ENCODE peak calls at places on chromosomes 6 and 20, in five cellular contexts. V is brain microvascular endothelial cell, S is upper lobe of right lung, M is left lung, R is PC-3. Y is an unnamed sample.

GRCh38 chr20:58349586-58349985 is 39.4 kb upstream of the VAPB start:
- DNase-seq in V (peak; percentile 73), S (no peak), M (no peak), R (peak; percentile 94), Y (no peak)

GRCh38 chr6:78700997-78701396 is 166.4 kb upstream of the IRAK1BP1 start:
- DNase-seq in V (peak; percentile 1), S (no peak), M (no peak), R (no peak), Y (no peak)

GRCh38 chr6:31180500-31180899 is 10.0 kb upstream of the POU5F1 start:
- DNase-seq in V (peak; percentile 28), S (peak; percentile 86), M (peak; percentile 74), R (no peak), Y (no peak)

GRCh38 chr6:6131492-6132109 is 124.9 kb upstream of the NRN1 start:
- DNase-seq in V (no peak), S (no peak), M (no peak), R (peak; percentile 70), Y (peak; percentile 9)

GRCh38 chr6:159100011-159100788 is 55.4 kb upstream of the TAGAP start:
- DNase-seq in V (no peak), S (no peak), M (no peak), R (no peak), Y (no peak)

GRCh38 chr20:25493137-25493536 is 85.7 kb downstream of the GINS1 start:
- DNase-seq in V (no peak), S (no peak), M (no peak), R (no peak), Y (no peak)

GRCh38 chr20:2626853-2627541 is 25.4 kb upstream of the NOP56 start:
- DNase-seq in V (peak; percentile 83), S (no peak), M (no peak), R (peak; percentile 83), Y (no peak)

GRCh38 chr20:58712116-58712822 is 19.7 kb downstream of the NPEPL1 start:
- DNase-seq in V (no peak), S (no peak), M (peak; percentile 23), R (no peak), Y (no peak)

GRCh38 chr20:49851234-49851755 is 38.7 kb downstream of the SLC9A8 start:
- DNase-seq in V (no peak), S (no peak), M (peak; percentile 46), R (no peak), Y (peak; percentile 29)

GRCh38 chr6:138336221-138336620 is 41.5 kb upstream of the SMIM28 start:
- DNase-seq in V (no peak), S (no peak), M (no peak), R (no peak), Y (no peak)

GRCh38 chr20:20872420-20872819 is 160.0 kb upstream of the RALGAPA2 start:
- DNase-seq in V (no peak), S (no peak), M (no peak), R (no peak), Y (peak; percentile 75)

GRCh38 chr6:130981409-130981808 is 81.6 kb downstream of the EPB41L2 start:
- DNase-seq in V (no peak), S (no peak), M (no peak), R (no peak), Y (no peak)

GRCh38 chr6:80618953-80619352 is 512.5 kb downstream of the BCKDHB start:
- DNase-seq in V (no peak), S (no peak), M (no peak), R (no peak), Y (peak; percentile 50)

GRCh38 chr20:53779822-53780221 is 186.2 kb upstream of the ZNF217 start:
- DNase-seq in V (no peak), S (no peak), M (no peak), R (no peak), Y (no peak)

GRCh38 chr6:136846046-136846445 is 23.7 kb downstream of the PEX7 start:
- DNase-seq in V (peak; percentile 60), S (no peak), M (no peak), R (peak; percentile 64), Y (peak; percentile 62)

GRCh38 chr6:169212436-169212835 is 41.2 kb downstream of the THBS2 start:
- DNase-seq in V (no peak), S (no peak), M (no peak), R (no peak), Y (peak; percentile 48)

GRCh38 chr6:106510090-106510970 is 119.0 kb downstream of the RTN4IP1 start:
- DNase-seq in V (no peak), S (peak; percentile 92), M (peak; percentile 87), R (peak; percentile 85), Y (peak; percentile 42)

GRCh38 chr20:19802492-19803158 is 44.6 kb downstream of the RIN2 start:
- DNase-seq in V (no peak), S (no peak), M (no peak), R (peak; percentile 87), Y (no peak)

GRCh38 chr20:14189794-14190402 is 147.5 kb downstream of the FLRT3 start:
- DNase-seq in V (peak; percentile 47), S (no peak), M (no peak), R (peak; percentile 74), Y (peak; percentile 37)

GRCh38 chr20:54843891-54844290 is 368.5 kb downstream of the DOK5 start:
- DNase-seq in V (no peak), S (no peak), M (no peak), R (no peak), Y (no peak)

GRCh38 chr6:3326179-3326971 is 67.6 kb downstream of the PSMG4 start:
- DNase-seq in V (no peak), S (no peak), M (no peak), R (no peak), Y (no peak)

GRCh38 chr6:56594699-56595098 is 48.0 kb downstream of the DST start:
- DNase-seq in V (no peak), S (no peak), M (no peak), R (no peak), Y (no peak)

GRCh38 chr20:60295214-60295613 is 337.0 kb downstream of the CDH26 start:
- DNase-seq in V (no peak), S (no peak), M (no peak), R (no peak), Y (no peak)

GRCh38 chr6:130326496-130326895 is 39.3 kb upstream of the TMEM200A start:
- DNase-seq in V (no peak), S (no peak), M (no peak), R (no peak), Y (no peak)

GRCh38 chr6:41406821-41407787 is 71.7 kb downstream of the NCR2 start:
- DNase-seq in V (no peak), S (peak; percentile 72), M (no peak), R (no peak), Y (no peak)

GRCh38 chr20:3927486-3928291 is 38.5 kb downstream of the PANK2 start:
- DNase-seq in V (no peak), S (peak; percentile 73), M (no peak), R (no peak), Y (peak; percentile 80)

GRCh38 chr20:58811334-58811733 is 39.4 kb downstream of the GNAS-AS1 start:
- DNase-seq in V (no peak), S (no peak), M (no peak), R (no peak), Y (no peak)

GRCh38 chr6:82017316-82017715 is 230.2 kb downstream of the IBTK start:
- DNase-seq in V (peak; percentile 78), S (no peak), M (no peak), R (peak; percentile 72), Y (peak; percentile 86)

GRCh38 chr6:69370763-69371162 is 426.0 kb downstream of the LMBRD1 start:
- DNase-seq in V (no peak), S (no peak), M (no peak), R (no peak), Y (no peak)

GRCh38 chr6:116451916-116452315 is 9.3 kb upstream of the CALHM6 start:
- DNase-seq in V (no peak), S (no peak), M (no peak), R (no peak), Y (no peak)

GRCh38 chr6:148414836-148415235 is 72.2 kb downstream of the SASH1 start:
- DNase-seq in V (peak; percentile 72), S (no peak), M (no peak), R (peak; percentile 63), Y (peak; percentile 84)

GRCh38 chr20:35709269-35709668 is 10.1 kb downstream of the ROMO1 start:
- DNase-seq in V (no peak), S (no peak), M (no peak), R (no peak), Y (no peak)
- H3K27ac ChIP-seq in V (no peak overlapping the region), S (no peak overlapping the region), M (no peak overlapping the region), R (no peak overlapping the region), Y (peak overlapping the region; percentile 35)

DNA sequence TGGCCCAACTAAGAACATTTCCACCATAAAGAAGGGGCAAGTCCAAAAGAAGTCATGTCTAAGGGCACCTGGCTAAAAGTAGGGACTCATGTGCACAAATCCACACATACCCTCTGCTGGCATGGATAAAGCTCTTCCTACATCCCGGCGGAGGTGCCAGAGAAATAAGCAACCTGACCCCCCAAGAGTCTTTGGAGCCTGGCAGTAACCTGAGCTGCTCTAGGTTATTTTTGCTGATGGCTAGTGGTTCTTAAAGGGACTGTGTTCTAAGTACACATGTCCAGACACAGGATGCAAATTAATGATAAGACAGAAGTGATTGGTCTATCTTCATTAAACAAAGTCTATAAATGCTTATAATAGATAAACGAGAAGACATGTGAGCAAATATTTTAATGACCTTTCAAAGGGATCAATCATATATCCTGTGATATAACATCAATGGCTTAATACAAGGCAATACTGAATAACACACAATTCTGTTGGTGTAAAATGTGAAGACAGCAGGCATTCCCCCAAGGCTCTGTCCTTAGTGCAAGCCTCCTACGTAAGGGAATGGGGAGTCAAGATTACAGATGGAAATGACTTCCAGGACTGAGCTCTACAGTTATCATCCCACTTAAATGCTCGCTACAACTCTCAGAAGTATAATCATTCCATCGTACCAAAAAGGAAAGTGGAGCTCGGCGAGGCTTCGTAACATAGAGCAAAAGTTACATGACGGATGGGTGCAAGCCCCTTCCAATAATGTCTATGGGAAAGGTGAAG is 52.5 kb downstream of the HIVEP2 start:
- DNase-seq in V (no peak), S (no peak), M (no peak), R (no peak), Y (no peak)
- H3K27ac ChIP-seq in V (no peak overlapping the region), S (no peak overlapping the region), M (no peak overlapping the region), R (peak overlapping the region; percentile 40), Y (peak overlapping the region; percentile 74)

GRCh38 chr6:1798303-1798964 is 188.7 kb downstream of the FOXC1 start:
- DNase-seq in V (no peak), S (no peak), M (no peak), R (no peak), Y (peak; percentile 40)
- H3K27ac ChIP-seq in V (no peak overlapping the region), S (no peak overlapping the region), M (no peak overlapping the region), R (no peak overlapping the region), Y (no peak overlapping the region)

GRCh38 chr20:46992640-46993035 is 98.0 kb downstream of the EYA2 start:
- DNase-seq in V (no peak), S (no peak), M (no peak), R (no peak), Y (no peak)

GRCh38 chr20:46995561-46996142 is 101.0 kb downstream of the EYA2 start:
- DNase-seq in V (no peak), S (no peak), M (no peak), R (no peak), Y (no peak)

GRCh38 chr20:46993465-46994095 is 98.9 kb downstream of the EYA2 start:
- DNase-seq in V (no peak), S (no peak), M (no peak), R (no peak), Y (no peak)

GRCh38 chr20:46991850-46992639 is 97.4 kb downstream of the EYA2 start:
- DNase-seq in V (no peak), S (no peak), M (no peak), R (no peak), Y (no peak)

DNA sequence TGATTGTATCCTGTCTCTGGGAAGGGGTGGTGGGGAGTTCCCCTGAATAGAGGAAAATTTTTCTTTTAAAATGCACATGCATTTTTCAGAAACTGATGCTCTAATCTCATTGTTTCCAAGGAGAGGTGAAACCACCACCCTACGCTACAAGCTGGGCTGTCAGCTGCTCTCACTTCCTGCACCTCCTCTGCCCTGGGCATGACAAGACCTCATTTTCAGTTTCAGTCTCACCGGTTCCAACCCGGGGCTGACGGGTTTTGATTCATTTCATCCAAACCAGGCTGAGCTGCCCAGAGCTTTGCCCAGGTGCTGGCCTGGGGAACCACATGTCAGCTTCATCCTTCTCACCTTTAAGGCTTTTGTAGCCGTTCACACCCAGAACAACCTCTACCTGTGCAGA is 99.7 kb downstream of the EYA2 start:
- DNase-seq in V (no peak), S (no peak), M (no peak), R (no peak), Y (no peak)
- H3K27ac ChIP-seq in V (no peak overlapping the region), S (no peak overlapping the region), M (no peak overlapping the region), R (no peak overlapping the region), Y (no peak overlapping the region)

Y was measured in cardiac muscle cell.